ENCODE peak calls at places on chromosomes 4 and X, in four cellular contexts. X is foreskin fibroblast; M is naive thymus-derived CD8-positive, alpha-beta T cell; H is iris pigment epithelial cell. W is an unnamed sample.

GRCh38 chr4:175246941-175247340 is 328.8 kb downstream of the ADAM29 start:
- DNase-seq in M (no peak), H (peak), X (no peak), W (no peak)

GRCh38 chr4:155602351-155603140 is 64.1 kb upstream of the GUCY1A1 start:
- DNase-seq in H (peak), M (no peak), X (peak), W (no peak)

GRCh38 chr4:1948232-1948631 is 60.5 kb downstream of the NELFA start:
- DNase-seq in M (no peak), H (no peak), X (no peak), W (no peak)

GRCh38 chrX:105610401-105610800 is 211.9 kb upstream of the NRK start:
- DNase-seq in H (peak), M (no peak), X (peak), W (no peak)

GRCh38 chr4:123418486-123418931 is 21.9 kb downstream of the SPRY1 start:
- DNase-seq in M (no peak), X (peak), H (peak), W (no peak)

GRCh38 chrX:12899506-12899905 is 6.9 kb upstream of the TLR8 start:
- DNase-seq in X (no peak), H (no peak), M (no peak), W (no peak)

GRCh38 chr4:76977731-76978350 is 28.3 kb downstream of the SEPTIN11 start:
- DNase-seq in H (peak), X (peak), M (no peak), W (no peak)

GRCh38 chr4:48139688-48140087 is 5.6 kb upstream of the TXK start:
- DNase-seq in H (peak), M (peak), X (peak), W (no peak)

GRCh38 chrX:115452256-115452655 is 108.7 kb upstream of the PLS3 start:
- DNase-seq in X (peak), H (peak), M (no peak), W (no peak)

GRCh38 chrX:137771537-137771936 is 205.6 kb downstream of the ZIC3 start:
- DNase-seq in X (no peak), M (no peak), H (no peak), W (no peak)

GRCh38 chr4:119136541-119136940 is 909 bp downstream of the MYOZ2 start:
- DNase-seq in M (no peak), H (peak), X (peak), W (no peak)

GRCh38 chr4:72006576-72006975 is 25.2 kb upstream of the NPFFR2 start:
- DNase-seq in H (peak), M (no peak), X (no peak), W (no peak)

GRCh38 chr4:128427832-128428366 is 140.3 kb upstream of the PGRMC2 start:
- DNase-seq in X (peak), H (peak), M (no peak), W (no peak)

GRCh38 chrX:106935175-106935574 is 15.0 kb downstream of the CLDN2 start:
- DNase-seq in H (no peak), X (no peak), M (no peak), W (no peak)

GRCh38 chr4:122329876-122330595 is 48.8 kb upstream of the ADAD1 start:
- DNase-seq in H (peak), X (no peak), M (no peak), W (no peak)

GRCh38 chrX:1582686-1583437 is 8.5 kb upstream of the AKAP17A start:
- DNase-seq in H (peak), X (no peak), M (no peak), W (no peak)

GRCh38 chr4:17469931-17470674 is 41.8 kb downstream of the QDPR start:
- DNase-seq in M (no peak), X (no peak), H (peak), W (no peak)

GRCh38 chr4:998096-998691 is 5.0 kb upstream of the SLC26A1 start:
- DNase-seq in M (no peak), H (no peak), X (no peak), W (no peak)

GRCh38 chr4:134328741-134329140 is 127.2 kb upstream of the PABPC4L start:
- DNase-seq in M (no peak), H (no peak), X (no peak), W (no peak)

GRCh38 chrX:9534686-9535085 is 69.8 kb downstream of the TBL1X start:
- DNase-seq in M (no peak), X (peak), H (peak), W (no peak)

GRCh38 chrX:135893294-135893817 is at the start of the genes CT45A10 and SAGE1:
- DNase-seq in X (no peak), M (no peak), H (no peak), W (no peak)

GRCh38 chr4:152382057-152382785 is 153.7 kb downstream of the FBXW7 start:
- DNase-seq in H (peak), X (no peak), M (no peak), W (no peak)

GRCh38 chr4:156672492-156672891 is 299.1 kb downstream of the PDGFC start:
- DNase-seq in X (peak), M (no peak), H (no peak), W (no peak)

GRCh38 chrX:150060406-150060805 is 122.1 kb upstream of the EOLA2 start:
- DNase-seq in H (peak), X (no peak), M (no peak), W (no peak)

W was measured in effector CD8-positive, alpha-beta T cell.